ENCODE peak calls at places on chromosomes 2 and 18, in five cellular contexts. Y is NCI-H1105; B is cardiac fibroblast; W is transverse colon; H is activated CD4-positive, alpha-beta T cell treated with anti-CD3 and anti-CD28 coated beads, Interleukin-2, amount 50 U/mL, for 1 hour. D is an unnamed sample.

GRCh38 chr2:1430491-1430890 is 17.2 kb downstream of the TPO start:
- DNase-seq in Y (no peak), B (no peak), W (no peak), H (no peak), D (no peak)

GRCh38 chr18:28163201-28163778 is 13.6 kb downstream of the CDH2 start:
- DNase-seq in Y (no peak), B (peak; percentile 73), W (no peak), H (no peak), D (no peak)

GRCh38 chr18:22753130-22753831 is 179.8 kb upstream of the RBBP8 start:
- DNase-seq in Y (no peak), B (no peak), W (no peak), H (no peak), D (no peak)

GRCh38 chr2:168669151-168669550 is 133.3 kb upstream of the NOSTRIN start:
- DNase-seq in Y (no peak), B (no peak), W (no peak), H (no peak), D (no peak)

GRCh38 chr18:8084160-8084559 is 517.0 kb downstream of the PTPRM start:
- DNase-seq in Y (no peak), B (peak; percentile 62), W (no peak), H (no peak), D (no peak)

GRCh38 chr2:105604938-105605337 is 139.8 kb upstream of the NCK2 start:
- DNase-seq in Y (no peak), B (peak; percentile 88), W (no peak), H (no peak), D (no peak)

GRCh38 chr2:43754180-43754579 is 19.7 kb upstream of the DYNC2LI1 start:
- DNase-seq in Y (no peak), B (no peak), W (no peak), H (no peak), D (no peak)

GRCh38 chr2:5959836-5960820 is 267.9 kb downstream of the SOX11 start:
- DNase-seq in Y (no peak), B (no peak), W (no peak), H (no peak), D (peak; percentile 5)

GRCh38 chr18:22282311-22283235 is 113.2 kb downstream of the GATA6 start:
- DNase-seq in Y (no peak), B (peak; percentile 98), W (no peak), H (peak; percentile 4), D (no peak)

GRCh38 chr2:113077921-113078320 is 10.2 kb downstream of the IL1F10 start:
- DNase-seq in Y (no peak), B (no peak), W (no peak), H (no peak), D (no peak)

GRCh38 chr2:128305555-128306080 is 13.1 kb downstream of the HS6ST1 start:
- DNase-seq in Y (peak; percentile 92), B (no peak), W (no peak), H (no peak), D (no peak)

GRCh38 chr2:118989481-118989880 is 47.5 kb downstream of the MARCO start:
- DNase-seq in Y (no peak), B (no peak), W (no peak), H (no peak), D (no peak)

GRCh38 chr2:237128026-237128703 is 42.5 kb downstream of the COPS8 start:
- DNase-seq in Y (no peak), B (peak; percentile 99), W (peak; percentile 79), H (no peak), D (no peak)

GRCh38 chr2:11103984-11104793 is 51.1 kb upstream of the SLC66A3 start:
- DNase-seq in Y (no peak), B (no peak), W (peak; percentile 35), H (no peak), D (no peak)

GRCh38 chr2:223692227-223692947 is 90.2 kb upstream of the SCG2 start:
- DNase-seq in Y (no peak), B (peak; percentile 76), W (peak; percentile 10), H (no peak), D (no peak)

GRCh38 chr2:28227498-28227897 is 165.2 kb upstream of the FOSL2 start:
- DNase-seq in Y (no peak), B (no peak), W (no peak), H (no peak), D (no peak)

GRCh38 chr2:96143231-96143847 is 1.9 kb downstream of the DUSP2 start:
- DNase-seq in Y (no peak), B (no peak), W (no peak), H (peak; percentile 48), D (no peak)

GRCh38 chr2:170084820-170085475 is 93.0 kb upstream of the MYO3B start:
- DNase-seq in Y (no peak), B (no peak), W (no peak), H (no peak), D (no peak)

GRCh38 chr2:168294409-168294808 is 47.0 kb upstream of the STK39 start:
- DNase-seq in Y (no peak), B (no peak), W (no peak), H (no peak), D (no peak)